ENCODE peak calls at places on chromosomes 4 and X, in nine cellular contexts. Z is thoracic aorta; G is EL; L is lung microvascular endothelial cell; N is CD4-positive, CD25-positive, alpha-beta regulatory T cell; C is AG04450; P is tibial nerve; Y is ovary; J is vagina. T is an unnamed sample.

GRCh38 chrX:150544835-150545790 is 23.3 kb upstream of the MTM1 start:
- DNase-seq in Z (no peak), G (no peak), L (no peak), N (no peak), C (no peak), P (no peak), Y (peak), J (no peak), T (no peak)

GRCh38 chr4:31111794-31112193 is 391.6 kb downstream of the PCDH7 start:
- DNase-seq in Z (no peak), G (no peak), L (no peak), N (no peak), C (no peak), P (no peak), Y (no peak), J (no peak), T (no peak)

GRCh38 chrX:64908121-64908520 is 68.1 kb downstream of the ZC4H2 start:
- DNase-seq in Z (no peak), G (no peak), L (no peak), N (no peak), C (no peak), P (no peak), Y (no peak), J (no peak), T (no peak)

GRCh38 chr4:153062652-153063168 is 126.6 kb downstream of the FHDC1 start:
- DNase-seq in Z (no peak), G (no peak), L (no peak), N (no peak), C (no peak), P (no peak), Y (no peak), J (no peak), T (no peak)

GRCh38 chr4:76266627-76267026 is 15.1 kb downstream of the FAM47E start:
- DNase-seq in Z (no peak), G (no peak), L (no peak), N (no peak), C (no peak), P (no peak), Y (no peak), J (no peak), T (no peak)

GRCh38 chr4:4461850-4462249 is 74.9 kb downstream of the NSG1 start:
- DNase-seq in Z (no peak), G (no peak), L (no peak), N (peak), C (no peak), P (no peak), Y (no peak), J (no peak), T (no peak)

GRCh38 chrX:132401935-132402334 is 86.9 kb downstream of the MBNL3 start:
- DNase-seq in Z (no peak), G (peak), L (no peak), N (no peak), C (no peak), P (no peak), Y (no peak), J (no peak), T (no peak)

GRCh38 chr4:15042529-15043167 is 40.4 kb downstream of the CPEB2 start:
- DNase-seq in Z (no peak), G (peak), L (peak), N (no peak), C (no peak), P (no peak), Y (no peak), J (no peak), T (no peak)

GRCh38 chrX:118346258-118347094 is 570 bp downstream of the WDR44 start:
- DNase-seq in Z (peak), G (peak), L (peak), N (peak), C (no peak), P (no peak), Y (peak), J (no peak), T (peak)

GRCh38 chr4:14620567-14621138 is 381.6 kb upstream of the CPEB2 start:
- DNase-seq in Z (no peak), G (no peak), L (no peak), N (no peak), C (no peak), P (no peak), Y (no peak), J (no peak), T (no peak)

GRCh38 chrX:148771440-148771839 is 271.0 kb downstream of the AFF2 start:
- DNase-seq in Z (no peak), G (no peak), L (no peak), N (no peak), C (no peak), P (no peak), Y (no peak), J (no peak), T (peak)

GRCh38 chr4:81465668-81466357 is 5.9 kb downstream of the RASGEF1B start:
- DNase-seq in Z (no peak), G (no peak), L (no peak), N (no peak), C (no peak), P (no peak), Y (no peak), J (no peak), T (peak)

GRCh38 chrX:45803383-45803921 is 602.8 kb upstream of the DIPK2B start:
- DNase-seq in Z (no peak), G (peak), L (peak), N (no peak), C (no peak), P (no peak), Y (no peak), J (no peak), T (no peak)

GRCh38 chr4:110510955-110511544 is 35.1 kb downstream of the ENPEP start:
- DNase-seq in Z (no peak), G (peak), L (peak), N (peak), C (peak), P (no peak), Y (no peak), J (no peak), T (peak)

GRCh38 chrX:132612990-132613564 is 124.2 kb upstream of the MBNL3 start:
- DNase-seq in Z (no peak), G (no peak), L (peak), N (peak), C (no peak), P (peak), Y (peak), J (no peak), T (peak)

GRCh38 chr4:120630432-120630831 is 292.1 kb downstream of the PRDM5 start:
- DNase-seq in Z (no peak), G (no peak), L (peak), N (no peak), C (no peak), P (no peak), Y (no peak), J (no peak), T (no peak)

GRCh38 chr4:176258135-176258534 is 10.9 kb downstream of the ASB5 start:
- DNase-seq in Z (no peak), G (no peak), L (no peak), N (no peak), C (no peak), P (no peak), Y (no peak), J (no peak), T (no peak)

GRCh38 chr4:145956288-145956890 is 17.8 kb upstream of the ZNF827 start:
- DNase-seq in Z (no peak), G (peak), L (peak), N (peak), C (no peak), P (peak), Y (no peak), J (no peak), T (peak)

GRCh38 chr4:168540865-168541607 is 44.2 kb downstream of the PALLD start:
- DNase-seq in Z (no peak), G (peak), L (no peak), N (no peak), C (no peak), P (no peak), Y (no peak), J (no peak), T (peak)

GRCh38 chrX:24306430-24306829 is 7.4 kb downstream of the SUPT20HL2 start:
- DNase-seq in Z (no peak), G (no peak), L (no peak), N (no peak), C (no peak), P (no peak), Y (no peak), J (no peak), T (no peak)

GRCh38 chr4:2647403-2648158 is 108.6 kb downstream of the TNIP2 start:
- DNase-seq in Z (no peak), G (no peak), L (no peak), N (no peak), C (no peak), P (no peak), Y (no peak), J (no peak), T (peak)

GRCh38 chrX:119004920-119005524 is 30.6 kb downstream of the LONRF3 start:
- DNase-seq in Z (no peak), G (peak), L (peak), N (peak), C (no peak), P (peak), Y (peak), J (no peak), T (peak)

GRCh38 chr4:85243857-85244256 is 231.1 kb upstream of the ARHGAP24 start:
- DNase-seq in Z (no peak), G (no peak), L (peak), N (no peak), C (no peak), P (no peak), Y (no peak), J (no peak), T (no peak)

GRCh38 chr4:242121-242848 is 63.0 kb downstream of the ZNF732 start:
- DNase-seq in Z (no peak), G (peak), L (peak), N (peak), C (no peak), P (peak), Y (peak), J (no peak), T (peak)

GRCh38 chrX:10512258-10512657 is 108.1 kb downstream of the MID1 start:
- DNase-seq in Z (no peak), G (peak), L (peak), N (no peak), C (no peak), P (no peak), Y (no peak), J (no peak), T (no peak)

GRCh38 chr4:113446019-113446418 is 315.5 kb downstream of the CAMK2D start:
- DNase-seq in Z (no peak), G (peak), L (peak), N (no peak), C (no peak), P (no peak), Y (no peak), J (no peak), T (peak)